ENCODE peak calls at places on chromosomes 16 and 17, in nine cellular contexts. One of them, this sample, is unnamed.

GRCh38 chr17:51610155-51610554 is 349.8 kb downstream of the UTP18 start:
- DNase-seq in heart left ventricle: no peak
- DNase-seq in tibial artery: no peak
- DNase-seq in psoas muscle: no peak
- DNase-seq in HFF-Myc: no peak
- DNase-seq in ascending aorta: no peak
- DNase-seq in lower leg skin: no peak
- DNase-seq in IMR-90: no peak
- DNase-seq in A549: no peak
- DNase-seq in this sample: no peak

GRCh38 chr17:48997827-48998556 is 807 bp downstream of the IGF2BP1 start:
- DNase-seq in heart left ventricle: no peak
- DNase-seq in tibial artery: no peak
- DNase-seq in psoas muscle: no peak
- DNase-seq in HFF-Myc: no peak
- DNase-seq in ascending aorta: no peak
- DNase-seq in lower leg skin: no peak
- DNase-seq in IMR-90: no peak
- DNase-seq in A549: no peak
- DNase-seq in this sample: no peak

GRCh38 chr17:5809056-5809455 is 224.7 kb upstream of the NLRP1 start:
- DNase-seq in heart left ventricle: no peak
- DNase-seq in tibial artery: no peak
- DNase-seq in psoas muscle: no peak
- DNase-seq in HFF-Myc: no peak
- DNase-seq in ascending aorta: no peak
- DNase-seq in lower leg skin: peak; percentile 31
- DNase-seq in IMR-90: no peak
- DNase-seq in A549: no peak
- DNase-seq in this sample: no peak

GRCh38 chr16:30715777-30716445 is 16.9 kb downstream of the SRCAP start:
- DNase-seq in heart left ventricle: peak; percentile 3
- DNase-seq in tibial artery: no peak
- DNase-seq in psoas muscle: no peak
- DNase-seq in HFF-Myc: no peak
- DNase-seq in ascending aorta: no peak
- DNase-seq in lower leg skin: no peak
- DNase-seq in IMR-90: peak; percentile 36
- DNase-seq in A549: peak; percentile 27
- DNase-seq in this sample: no peak

GRCh38 chr16:22284637-22285515 is 12.3 kb upstream of the POLR3E start:
- DNase-seq in heart left ventricle: no peak
- DNase-seq in tibial artery: no peak
- DNase-seq in psoas muscle: peak; percentile 18
- DNase-seq in HFF-Myc: no peak
- DNase-seq in ascending aorta: no peak
- DNase-seq in lower leg skin: no peak
- DNase-seq in IMR-90: peak; percentile 58
- DNase-seq in A549: no peak
- DNase-seq in this sample: no peak

GRCh38 chr17:55609737-55610201 is 98.5 kb upstream of the SMIM36 start:
- DNase-seq in heart left ventricle: no peak
- DNase-seq in tibial artery: no peak
- DNase-seq in psoas muscle: no peak
- DNase-seq in HFF-Myc: no peak
- DNase-seq in ascending aorta: no peak
- DNase-seq in lower leg skin: no peak
- DNase-seq in IMR-90: peak; percentile 60
- DNase-seq in A549: no peak
- DNase-seq in this sample: no peak

GRCh38 chr17:51014129-51014528 is 106.5 kb downstream of the SPAG9 start:
- DNase-seq in heart left ventricle: no peak
- DNase-seq in tibial artery: no peak
- DNase-seq in psoas muscle: no peak
- DNase-seq in HFF-Myc: no peak
- DNase-seq in ascending aorta: no peak
- DNase-seq in lower leg skin: no peak
- DNase-seq in IMR-90: no peak
- DNase-seq in A549: no peak
- DNase-seq in this sample: no peak

GRCh38 chr17:59521465-59522126 is 43.8 kb upstream of the DHX40 start:
- DNase-seq in heart left ventricle: peak; percentile 43
- DNase-seq in tibial artery: no peak
- DNase-seq in psoas muscle: peak; percentile 59
- DNase-seq in HFF-Myc: peak; percentile 42
- DNase-seq in ascending aorta: peak; percentile 72
- DNase-seq in lower leg skin: no peak
- DNase-seq in IMR-90: peak; percentile 59
- DNase-seq in A549: peak; percentile 75
- DNase-seq in this sample: peak; percentile 13

GRCh38 chr17:78141437-78142112 is 4.6 kb upstream of the C17orf99 start:
- DNase-seq in heart left ventricle: no peak
- DNase-seq in tibial artery: no peak
- DNase-seq in psoas muscle: no peak
- DNase-seq in HFF-Myc: no peak
- DNase-seq in ascending aorta: no peak
- DNase-seq in lower leg skin: no peak
- DNase-seq in IMR-90: no peak
- DNase-seq in A549: no peak
- DNase-seq in this sample: no peak

DNA sequence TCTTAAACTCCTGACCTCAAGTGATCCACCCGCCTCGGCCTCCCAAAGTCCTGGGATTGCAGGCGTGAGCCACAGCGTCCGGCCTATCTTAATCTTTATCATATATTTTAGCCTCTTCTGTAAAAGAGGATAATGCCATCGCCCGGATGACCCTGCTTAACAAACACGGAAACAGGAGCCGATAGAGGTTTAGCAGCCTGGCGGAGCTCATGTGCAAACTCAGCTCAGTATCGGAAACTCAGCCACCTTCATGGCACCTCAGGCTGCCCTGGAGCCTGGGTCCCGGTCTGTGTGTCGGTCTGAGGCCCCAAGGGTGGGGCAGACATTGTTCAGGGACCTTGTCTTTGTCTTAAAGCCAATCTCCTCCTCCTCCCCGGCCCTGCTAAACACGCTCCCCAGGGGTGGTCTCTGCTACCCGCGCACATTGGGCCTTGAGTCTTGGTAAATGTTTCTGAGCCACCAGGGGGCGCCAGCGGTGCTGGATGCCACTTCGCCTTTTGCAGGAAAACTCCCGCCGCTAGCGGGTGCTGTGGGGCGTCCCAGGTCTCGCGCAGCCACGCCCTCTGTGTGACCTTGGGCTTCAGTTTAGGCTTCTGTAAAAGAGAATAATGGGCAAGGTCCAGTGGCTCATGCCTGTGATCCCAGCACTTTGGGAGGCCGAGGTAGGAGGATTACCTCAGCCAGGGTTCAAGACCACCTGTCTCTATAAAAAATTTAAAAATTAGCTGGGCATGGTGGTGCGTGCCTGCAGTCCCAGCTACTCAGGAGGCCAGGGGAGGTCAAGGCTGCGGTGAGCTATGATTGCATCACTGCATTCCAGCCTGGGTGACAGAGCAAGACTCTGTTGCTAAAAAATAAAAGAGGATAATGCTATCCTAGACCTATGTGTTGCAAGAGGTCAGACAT is 2.7 kb downstream of the CETP start:
- DNase-seq in heart left ventricle: peak; percentile 87
- DNase-seq in tibial artery: peak; percentile 90
- DNase-seq in psoas muscle: peak; percentile 90
- DNase-seq in HFF-Myc: peak; percentile 39
- DNase-seq in ascending aorta: peak; percentile 88
- DNase-seq in lower leg skin: peak; percentile 97
- DNase-seq in IMR-90: peak; percentile 84
- DNase-seq in A549: peak; percentile 85
- DNase-seq in this sample: peak; percentile 41
- H3K4me3 ChIP-seq in heart left ventricle: no peak overlapping the region
- H3K4me3 ChIP-seq in tibial artery: no peak overlapping the region
- H3K4me3 ChIP-seq in psoas muscle: no peak overlapping the region
- H3K4me3 ChIP-seq in HFF-Myc: no peak overlapping the region
- H3K4me3 ChIP-seq in ascending aorta: no peak overlapping the region
- H3K4me3 ChIP-seq in lower leg skin: no peak overlapping the region
- H3K4me3 ChIP-seq in IMR-90: no peak overlapping the region
- H3K4me3 ChIP-seq in A549: no peak overlapping the region
- H3K4me3 ChIP-seq in this sample: no peak overlapping the region

DNA sequence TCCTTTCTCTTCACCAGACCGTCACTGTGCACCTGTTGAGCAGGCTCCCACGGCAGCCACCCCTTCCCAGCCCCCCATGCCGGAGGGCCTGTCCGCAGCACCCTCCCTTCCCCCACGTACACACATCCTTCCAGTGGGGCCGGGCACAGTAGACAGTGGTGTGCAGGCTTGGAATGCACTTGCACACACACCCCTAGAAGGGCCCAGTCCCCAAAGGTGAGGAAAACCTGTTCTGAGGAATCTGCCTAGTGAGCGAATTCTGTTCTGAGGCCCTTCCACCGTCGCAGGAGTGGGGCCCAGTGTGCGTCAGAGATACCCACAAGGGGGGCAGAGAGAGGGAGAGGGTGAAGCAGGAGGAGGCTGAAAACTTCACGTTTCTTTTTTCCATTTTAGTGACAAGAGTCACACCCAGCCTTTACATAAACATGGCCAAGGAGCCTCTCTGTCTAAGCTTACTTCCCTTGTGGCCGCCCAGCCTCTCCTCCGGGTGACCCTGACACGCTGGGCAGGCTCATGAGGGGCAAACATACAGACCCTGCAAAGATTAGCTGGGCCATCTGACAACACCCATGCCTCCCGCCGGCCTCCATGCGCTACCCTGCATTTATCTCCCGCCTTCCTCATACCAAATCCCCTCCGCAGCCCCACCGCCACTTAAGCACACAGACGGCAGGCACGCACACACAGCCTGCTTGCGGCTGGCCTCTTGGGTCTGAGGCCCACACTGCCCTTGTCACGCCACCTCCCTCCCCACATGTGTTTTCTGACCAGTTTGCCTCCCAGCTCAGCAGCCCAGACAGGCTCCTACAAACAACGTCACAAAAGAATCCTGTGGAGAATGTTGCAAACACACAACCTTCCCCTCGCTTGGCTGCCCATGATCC is 1.8 kb downstream of the ZBTB4 start:
- DNase-seq in heart left ventricle: peak; percentile 59
- DNase-seq in tibial artery: peak; percentile 85
- DNase-seq in psoas muscle: peak; percentile 69
- DNase-seq in HFF-Myc: no peak
- DNase-seq in ascending aorta: no peak
- DNase-seq in lower leg skin: peak; percentile 93
- DNase-seq in IMR-90: peak; percentile 95
- DNase-seq in A549: peak; percentile 24
- DNase-seq in this sample: no peak
- H3K4me3 ChIP-seq in heart left ventricle: peak overlapping the region; percentile 99
- H3K4me3 ChIP-seq in tibial artery: peak overlapping the region; percentile 100
- H3K4me3 ChIP-seq in psoas muscle: peak overlapping the region; percentile 97
- H3K4me3 ChIP-seq in HFF-Myc: peak overlapping the region; percentile 72
- H3K4me3 ChIP-seq in ascending aorta: peak overlapping the region; percentile 100
- H3K4me3 ChIP-seq in lower leg skin: peak overlapping the region; percentile 13
- H3K4me3 ChIP-seq in IMR-90: peak overlapping the region; percentile 76
- H3K4me3 ChIP-seq in A549: peak overlapping the region; percentile 82
- H3K4me3 ChIP-seq in this sample: no peak overlapping the region

DNA sequence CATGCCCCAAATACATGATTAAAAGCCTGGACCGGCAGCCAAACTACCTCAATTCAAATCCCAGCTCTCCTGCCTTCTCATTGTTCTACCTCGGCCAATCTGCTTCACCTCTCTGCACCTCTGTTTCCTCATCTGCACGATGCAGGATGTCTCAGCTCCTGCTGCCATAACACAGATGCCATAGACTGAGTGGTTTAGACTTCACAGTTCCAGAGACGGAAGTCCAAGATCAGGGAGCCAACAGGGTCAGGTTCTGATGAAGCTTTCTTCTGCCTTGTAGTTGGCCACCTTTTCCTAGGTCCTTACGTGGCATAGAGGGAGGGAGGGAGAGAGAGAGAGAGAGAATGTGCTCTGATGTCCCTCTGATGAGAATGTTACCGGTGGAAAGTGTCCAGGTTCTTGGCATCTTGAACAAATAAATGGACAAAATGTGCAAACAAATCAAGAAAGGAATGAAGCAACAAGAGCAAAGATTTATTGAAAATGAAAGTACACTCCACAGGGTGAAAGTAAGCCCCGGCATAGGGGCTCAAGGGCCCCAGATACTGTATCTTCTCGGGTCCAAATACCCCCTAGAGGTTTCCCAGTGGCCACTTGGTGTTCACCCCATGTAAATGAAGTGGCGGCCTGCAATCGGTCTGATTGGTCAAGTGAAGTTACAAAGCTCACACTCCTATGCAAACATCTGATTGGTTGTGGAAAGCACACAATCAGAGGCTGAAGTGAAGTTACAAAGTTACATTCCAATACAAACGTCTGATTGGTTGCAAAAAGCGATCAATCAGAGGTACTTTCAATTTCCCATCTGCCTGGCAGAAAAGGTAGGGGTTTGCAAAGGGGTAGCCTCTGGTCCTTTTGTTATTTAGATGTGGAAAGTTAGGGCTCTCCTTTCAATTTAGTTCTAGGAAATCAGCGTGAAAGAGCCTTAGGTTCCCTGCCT is 43.3 kb upstream of the ZCCHC14 start:
- DNase-seq in heart left ventricle: no peak
- DNase-seq in tibial artery: no peak
- DNase-seq in psoas muscle: no peak
- DNase-seq in HFF-Myc: no peak
- DNase-seq in ascending aorta: no peak
- DNase-seq in lower leg skin: no peak
- DNase-seq in IMR-90: no peak
- DNase-seq in A549: no peak
- DNase-seq in this sample: no peak
- H3K4me3 ChIP-seq in heart left ventricle: no peak overlapping the region
- H3K4me3 ChIP-seq in tibial artery: no peak overlapping the region
- H3K4me3 ChIP-seq in psoas muscle: no peak overlapping the region
- H3K4me3 ChIP-seq in HFF-Myc: no peak overlapping the region
- H3K4me3 ChIP-seq in ascending aorta: no peak overlapping the region
- H3K4me3 ChIP-seq in lower leg skin: no peak overlapping the region
- H3K4me3 ChIP-seq in IMR-90: no peak overlapping the region
- H3K4me3 ChIP-seq in A549: peak overlapping the region; percentile 27
- H3K4me3 ChIP-seq in this sample: no peak overlapping the region

DNA sequence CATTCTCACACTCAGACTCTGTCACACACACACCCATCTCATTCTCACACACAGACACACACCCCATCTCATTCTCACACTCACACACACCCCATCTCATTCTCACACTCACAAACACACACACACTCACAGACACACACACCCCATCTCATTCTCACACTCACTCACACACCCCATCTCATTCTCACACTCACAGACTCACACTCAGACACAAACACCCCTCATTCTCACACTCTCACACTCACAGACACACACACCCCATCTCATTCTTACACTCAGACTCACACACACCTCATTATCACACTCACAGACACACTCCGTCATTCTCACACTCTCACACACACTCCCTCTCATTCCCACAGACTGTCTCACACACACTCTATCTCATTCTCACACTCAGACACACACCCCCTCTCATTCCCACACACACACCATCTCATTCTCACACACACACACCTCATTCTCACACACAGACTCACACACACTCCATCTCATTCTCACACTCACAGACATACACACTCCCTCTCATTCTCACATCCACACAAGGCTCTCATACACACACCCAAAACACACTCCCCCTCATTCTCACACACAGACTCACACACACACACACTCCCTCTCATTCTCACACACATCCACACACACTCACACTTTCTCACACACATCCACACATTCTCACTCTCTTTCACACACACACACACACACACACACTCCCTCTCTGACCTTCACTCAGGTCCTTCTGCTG is 2.9 kb downstream of the ASGR1 start:
- DNase-seq in heart left ventricle: no peak
- DNase-seq in tibial artery: no peak
- DNase-seq in psoas muscle: no peak
- DNase-seq in HFF-Myc: no peak
- DNase-seq in ascending aorta: no peak
- DNase-seq in lower leg skin: no peak
- DNase-seq in IMR-90: no peak
- DNase-seq in A549: no peak
- DNase-seq in this sample: no peak
- H3K4me3 ChIP-seq in heart left ventricle: no peak overlapping the region
- H3K4me3 ChIP-seq in tibial artery: no peak overlapping the region
- H3K4me3 ChIP-seq in psoas muscle: no peak overlapping the region
- H3K4me3 ChIP-seq in HFF-Myc: no peak overlapping the region
- H3K4me3 ChIP-seq in ascending aorta: no peak overlapping the region
- H3K4me3 ChIP-seq in lower leg skin: no peak overlapping the region
- H3K4me3 ChIP-seq in IMR-90: no peak overlapping the region
- H3K4me3 ChIP-seq in A549: no peak overlapping the region
- H3K4me3 ChIP-seq in this sample: no peak overlapping the region